ENCODE peak calls at places on chromosomes 2 and 18, in five cellular contexts. H is neuronal stem cell, R is IMR-90, U is mesenchymal stem cell, F is mesendoderm. X is an unnamed sample.

GRCh38 chr18:58541789-58542425 is 87.0 kb downstream of the ALPK2 start:
- DNase-seq in H (no peak), F (peak), R (peak), U (peak), X (no peak)

GRCh38 chr2:122755281-122755780 is 999.9 kb downstream of the TSN start:
- DNase-seq in R (no peak), H (no peak), U (no peak), F (no peak), X (no peak)

GRCh38 chr2:128663371-128664050 is 344.8 kb upstream of the HS6ST1 start:
- DNase-seq in F (no peak), U (no peak), H (no peak), R (no peak), X (no peak)

GRCh38 chr2:115384399-115384798 is 942.0 kb downstream of the DPP10 start:
- DNase-seq in F (no peak), H (no peak), U (no peak), R (no peak), X (no peak)

GRCh38 chr2:17800693-17801458 is 15.4 kb upstream of the MSGN1 start:
- DNase-seq in F (no peak), U (no peak), R (no peak), H (no peak), X (no peak)

GRCh38 chr2:55137024-55137958 is 87.0 kb upstream of the RTN4 start:
- DNase-seq in F (no peak), U (no peak), R (no peak), H (no peak), X (peak)

GRCh38 chr18:3903341-3903740 is 453.4 kb downstream of the TGIF1 start:
- DNase-seq in U (peak), H (no peak), F (no peak), R (peak), X (no peak)

GRCh38 chr18:59091204-59091603 is 48.5 kb upstream of the SEC11C start:
- DNase-seq in U (no peak), F (no peak), R (no peak), H (no peak), X (no peak)

GRCh38 chr2:735670-736218 is 58.5 kb upstream of the TMEM18 start:
- DNase-seq in F (peak), U (no peak), H (no peak), R (no peak), X (no peak)

GRCh38 chr18:79572093-79572780 is 107.4 kb upstream of the CTDP1 start:
- DNase-seq in R (no peak), F (no peak), U (no peak), H (no peak), X (no peak)

GRCh38 chr18:58572680-58573079 is 56.2 kb downstream of the ALPK2 start:
- DNase-seq in H (no peak), F (no peak), R (no peak), U (no peak), X (no peak)

GRCh38 chr18:44564922-44565321 is 115.8 kb upstream of the SETBP1 start:
- DNase-seq in U (peak), F (peak), R (peak), H (no peak), X (no peak)

GRCh38 chr2:26687785-26688184 is 4.7 kb upstream of the KCNK3 start:
- DNase-seq in H (no peak), R (no peak), U (no peak), F (no peak), X (no peak)

GRCh38 chr2:134795765-134796164 is 42.7 kb upstream of the ACMSD start:
- DNase-seq in R (no peak), F (no peak), U (no peak), H (no peak), X (no peak)

GRCh38 chr2:10448646-10449480 is 736 bp upstream of the ODC1 start:
- DNase-seq in U (peak), R (peak), H (peak), F (peak), X (peak)

GRCh38 chr2:3317871-3318270 is 59.7 kb downstream of the EIPR1 start:
- DNase-seq in U (no peak), R (no peak), F (no peak), H (no peak), X (no peak)

GRCh38 chr2:61670591-61671503 is 132.7 kb upstream of the XPO1 start:
- DNase-seq in F (no peak), R (peak), U (peak), H (no peak), X (no peak)

GRCh38 chr2:234596696-234597575 is 100.1 kb upstream of the ARL4C start:
- DNase-seq in R (no peak), F (no peak), H (no peak), U (no peak), X (no peak)

GRCh38 chr2:44777542-44777941 is 164.0 kb upstream of the SIX3 start:
- DNase-seq in F (peak), H (no peak), U (no peak), R (no peak), X (no peak)

GRCh38 chr2:215937190-215937589 is 76.2 kb downstream of the MREG start:
- DNase-seq in R (no peak), F (no peak), H (no peak), U (no peak), X (no peak)

GRCh38 chr2:9629222-9630000 is 1.4 kb downstream of the YWHAQ start:
- DNase-seq in U (peak), R (peak), F (no peak), H (peak), X (no peak)

GRCh38 chr2:11539317-11540147 is 5.7 kb downstream of the GREB1 start:
- DNase-seq in R (no peak), U (no peak), F (peak), H (no peak), X (no peak)

GRCh38 chr18:25180974-25181373 is 171.0 kb downstream of the ZNF521 start:
- DNase-seq in H (no peak), F (peak), R (no peak), U (no peak), X (no peak)

GRCh38 chr2:11940121-11940743 is 193.8 kb downstream of the LPIN1 start:
- DNase-seq in U (no peak), R (no peak), F (peak), H (no peak), X (no peak)

GRCh38 chr2:237765875-237766274 is 32.7 kb upstream of the RBM44 start:
- DNase-seq in R (no peak), F (no peak), U (no peak), H (no peak), X (no peak)

GRCh38 chr2:8803658-8804379 is 33.6 kb downstream of the KIDINS220 start:
- DNase-seq in U (peak), H (no peak), R (peak), F (peak), X (no peak)

GRCh38 chr2:177106212-177106611 is 106.4 kb upstream of the HNRNPA3 start:
- DNase-seq in R (no peak), H (no peak), F (peak), U (no peak), X (peak)

GRCh38 chr2:178359192-178359912 is 91.6 kb downstream of the PRKRA start:
- DNase-seq in H (no peak), F (no peak), R (no peak), U (no peak), X (no peak)

GRCh38 chr18:7366597-7366996 is 135.7 kb downstream of the LRRC30 start:
- DNase-seq in F (no peak), U (no peak), H (no peak), R (no peak), X (no peak)

GRCh38 chr2:64857581-64858471 is 131.4 kb upstream of the SLC1A4 start:
- DNase-seq in U (peak), H (no peak), R (peak), F (no peak), X (no peak)

GRCh38 chr2:237868631-237869356 is 9.4 kb downstream of the RAMP1 start:
- DNase-seq in U (no peak), R (peak), F (no peak), H (no peak), X (no peak)

GRCh38 chr2:128465246-128466170 is 146.8 kb upstream of the HS6ST1 start:
- DNase-seq in H (no peak), R (no peak), U (no peak), F (no peak), X (peak)

GRCh38 chr18:48974304-48975220 is 23.8 kb upstream of the SMAD7 start:
- DNase-seq in F (peak), U (no peak), H (no peak), R (no peak), X (no peak)

GRCh38 chr2:44582363-44583008 is 220.7 kb downstream of the CAMKMT start:
- DNase-seq in F (no peak), U (no peak), H (no peak), R (peak), X (no peak)

GRCh38 chr2:178306351-178307073 is 112.2 kb downstream of the OSBPL6 start:
- DNase-seq in F (peak), H (peak), R (peak), U (peak), X (peak)

GRCh38 chr18:79964330-79965118 is at the start of gene HSBP1L1:
- DNase-seq in H (peak), U (peak), R (no peak), F (peak), X (peak)

DNA sequence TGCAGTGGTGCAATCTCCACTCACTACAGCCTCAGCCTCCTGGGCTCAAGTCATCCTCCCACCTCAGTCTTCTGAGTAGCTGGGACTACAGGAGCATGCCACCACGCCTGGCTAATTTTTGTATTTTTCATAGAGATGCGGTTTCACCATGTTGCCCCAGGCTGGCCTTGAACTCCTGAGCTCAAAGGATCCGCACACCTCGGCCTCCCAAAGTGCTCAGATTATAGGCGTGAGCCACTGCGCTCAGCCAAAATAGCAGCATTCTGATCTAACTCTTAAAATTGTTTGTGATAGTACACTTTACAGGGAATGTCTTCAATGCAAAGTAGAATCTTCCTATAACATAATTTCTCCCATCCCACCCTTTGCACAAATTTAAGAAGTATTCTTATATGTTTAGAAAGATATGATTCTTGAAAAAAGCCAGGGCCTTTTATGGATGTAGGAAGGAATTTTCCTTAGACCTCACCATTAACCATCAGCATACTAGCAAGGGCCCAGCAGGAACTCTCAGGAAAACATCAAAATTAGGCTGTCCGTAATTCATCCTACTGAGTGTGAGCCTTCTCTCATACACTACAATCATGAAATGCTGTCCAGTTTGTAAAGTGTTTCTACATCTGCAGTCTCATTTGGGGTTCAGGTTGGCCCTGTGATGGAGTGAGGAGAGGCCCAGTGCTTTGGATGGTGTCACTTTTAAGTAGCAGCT is 37.7 kb upstream of the DLX1 start:
- DNase-seq in U (no peak), F (no peak), H (no peak), R (no peak), X (no peak)
- H2BK120ac ChIP-seq in U (no peak), F (no peak), H (no peak), R (no peak), X (no peak)

GRCh38 chr18:77119851-77120491 is 12.6 kb downstream of the MBP start:
- DNase-seq in H (no peak), R (no peak), U (no peak), F (no peak), X (no peak)

GRCh38 chr18:77119101-77119850 is 13.3 kb downstream of the MBP start:
- DNase-seq in F (no peak), U (no peak), H (no peak), R (no peak), X (no peak)

GRCh38 chr18:77115461-77115907 is 17.1 kb downstream of the MBP start:
- DNase-seq in U (no peak), H (no peak), F (no peak), R (no peak), X (no peak)

GRCh38 chr18:77116201-77117080 is 16.1 kb downstream of the MBP start:
- DNase-seq in H (no peak), U (no peak), R (no peak), F (no peak), X (no peak)

DNA sequence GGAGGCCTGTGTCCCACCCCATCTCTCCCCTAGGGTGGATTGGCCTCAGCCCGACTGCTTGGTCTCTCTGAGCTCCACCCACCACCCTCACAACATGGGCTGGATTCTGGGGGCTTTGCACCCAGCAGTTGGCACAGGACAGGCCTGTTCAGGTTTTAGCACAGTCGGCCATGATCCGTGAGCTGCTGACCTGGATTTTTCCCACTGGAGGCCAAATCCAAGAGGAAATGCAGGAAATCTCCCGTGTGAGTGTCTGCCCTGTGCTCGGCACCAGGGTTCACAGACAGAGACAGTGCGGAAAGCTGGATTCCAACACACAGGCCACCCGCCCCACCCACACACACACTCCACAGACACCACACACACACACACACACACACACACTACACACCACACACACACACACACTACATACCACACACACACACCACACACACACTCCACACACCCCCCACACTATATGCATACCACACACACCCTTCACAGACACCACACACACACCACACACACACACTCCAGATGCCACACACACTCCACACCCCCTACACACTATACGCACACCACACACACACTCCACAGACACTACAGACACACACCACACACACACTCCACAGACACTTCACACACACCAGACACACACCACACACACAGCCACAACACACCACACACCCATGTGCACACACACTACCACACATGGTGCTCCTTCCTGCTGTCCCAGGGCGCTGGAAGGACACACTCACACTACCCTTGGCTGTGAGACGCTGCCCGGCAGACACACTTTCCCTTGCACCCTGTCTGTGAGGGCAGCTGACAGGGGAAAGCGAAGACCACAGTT is 14.1 kb downstream of the MBP start:
- DNase-seq in U (no peak), F (no peak), R (no peak), H (no peak), X (no peak)
- H2BK5ac ChIP-seq in U (no peak), F (no peak), R (peak), H (peak), X (no peak)

GRCh38 chr18:22933206-22933957 is at the start of gene RBBP8:
- DNase-seq in R (peak), U (peak), H (peak), F (peak), X (peak)

GRCh38 chr18:22935431-22935830 is 2.3 kb downstream of the RBBP8 start:
- DNase-seq in R (no peak), F (peak), U (no peak), H (no peak), X (no peak)

GRCh38 chr18:22934789-22935188 is 1.7 kb downstream of the RBBP8 start:
- DNase-seq in R (no peak), H (no peak), U (no peak), F (no peak), X (no peak)

GRCh38 chr18:22932885-22933205 is 283 bp upstream of the RBBP8 start:
- DNase-seq in H (no peak), U (no peak), R (no peak), F (no peak), X (no peak)

DNA sequence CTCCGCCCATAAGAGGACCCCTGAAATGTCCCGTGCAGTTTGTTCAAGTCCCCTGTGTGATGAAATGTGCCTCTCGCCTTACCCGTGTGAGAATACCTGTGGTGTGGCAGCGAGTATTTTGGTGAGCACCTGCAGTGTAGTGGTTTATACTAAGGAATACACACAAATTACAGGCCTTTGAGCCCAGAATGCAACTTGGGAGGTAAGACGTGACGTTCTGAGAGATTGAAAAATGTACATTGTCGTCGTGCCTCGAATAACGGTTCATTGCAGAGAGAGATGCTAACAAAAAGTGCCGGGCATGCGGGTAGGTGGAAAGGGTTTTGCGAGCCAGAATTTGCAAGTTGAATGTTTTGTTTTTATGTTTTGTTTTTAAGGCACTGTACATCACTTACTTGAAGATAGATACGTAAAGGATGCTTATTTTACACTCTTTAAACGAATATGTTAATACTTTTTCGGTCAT is 863 bp downstream of the RBBP8 start:
- DNase-seq in F (no peak), R (peak), U (no peak), H (no peak), X (no peak)
- H2BK120ac ChIP-seq in F (no peak), R (peak), U (no peak), H (no peak), X (no peak)

GRCh38 chr2:15783489-15783888 is 156.9 kb upstream of the MYCN start:
- DNase-seq in U (no peak), H (no peak), R (no peak), F (no peak), X (no peak)
- H2BK5ac ChIP-seq in U (no peak), H (no peak), R (no peak), F (no peak), X (no peak)

GRCh38 chr2:174027956-174028355 is 62.8 kb upstream of the SP3 start:
- DNase-seq in R (no peak), U (peak), H (no peak), F (no peak), X (no peak)
- H2BK120ac ChIP-seq in R (peak), U (no peak), H (no peak), F (no peak), X (no peak)